ENCODE peak calls at places on chromosomes 3 and 15, in six cellular contexts. W is NCI-H345; D is NCI-H510A treated with DMSO at 0.1 percent for 48 hours; I is CD4-positive, alpha-beta T cell; S is kidney epithelial cell; F is posterior cingulate gyrus. A is an unnamed sample.

GRCh38 chr3:16512435-16513140 is 911 bp downstream of the RFTN1 start:
- DNase-seq in W (no peak), D (no peak), I (peak; percentile 46), S (no peak), F (no peak), A (peak; percentile 39)

GRCh38 chr3:47394867-47395266 is 14.0 kb downstream of the PTPN23 start:
- DNase-seq in W (no peak), D (no peak), I (no peak), S (no peak), F (peak; percentile 90), A (no peak)

GRCh38 chr3:122975924-122976293 is 51.7 kb downstream of the SEMA5B start:
- DNase-seq in W (no peak), D (no peak), I (no peak), S (no peak), F (no peak), A (peak; percentile 11)

GRCh38 chr3:20190991-20191390 is 5.0 kb upstream of the SGO1 start:
- DNase-seq in W (no peak), D (no peak), I (no peak), S (no peak), F (no peak), A (no peak)

GRCh38 chr3:156617145-156617544 is 57.2 kb upstream of the TIPARP start:
- DNase-seq in W (no peak), D (no peak), I (no peak), S (no peak), F (no peak), A (no peak)

GRCh38 chr3:155704771-155705559 is 39.9 kb downstream of the PLCH1 start:
- DNase-seq in W (no peak), D (no peak), I (no peak), S (no peak), F (no peak), A (no peak)

GRCh38 chr15:55132672-55133071 is 64.1 kb downstream of the RSL24D1 start:
- DNase-seq in W (no peak), D (no peak), I (no peak), S (no peak), F (no peak), A (no peak)

GRCh38 chr15:81199031-81199779 is 2.5 kb downstream of the IL16 start:
- DNase-seq in W (no peak), D (no peak), I (no peak), S (no peak), F (no peak), A (no peak)

GRCh38 chr3:43286886-43287301 is 554 bp downstream of the SNRK start:
- DNase-seq in W (peak; percentile 7), D (no peak), I (peak; percentile 7), S (no peak), F (no peak), A (peak; percentile 22)

GRCh38 chr3:43619593-43619992 is 2.2 kb downstream of the ANO10 start:
- DNase-seq in W (no peak), D (no peak), I (no peak), S (no peak), F (no peak), A (no peak)